ENCODE peak calls at places on chromosomes 12 and 14, in six cellular contexts. F, E, N, G, V and Y are unnamed samples.

GRCh38 chr14:100406505-100407131 is 83.5 kb downstream of the SLC25A47 start:
- DNase-seq in V (peak; percentile 29), G (no peak), F (no peak), N (no peak), E (peak; percentile 32), Y (no peak)

GRCh38 chr14:71532349-71532748 is 399.9 kb upstream of the RGS6 start:
- DNase-seq in G (no peak), V (no peak), F (no peak), N (no peak), E (peak; percentile 36), Y (no peak)

GRCh38 chr14:102772781-102773570 is 4.3 kb upstream of the TRAF3 start:
- DNase-seq in G (peak; percentile 71), F (peak; percentile 89), V (peak; percentile 54), E (no peak), N (no peak), Y (peak; percentile 92)

GRCh38 chr14:70785556-70785955 is 23.8 kb downstream of the MAP3K9 start:
- DNase-seq in E (no peak), F (no peak), G (no peak), V (no peak), N (no peak), Y (no peak)

GRCh38 chr12:49542592-49543160 is 3.8 kb downstream of the KCNH3 start:
- DNase-seq in E (no peak), G (no peak), F (no peak), V (no peak), N (no peak), Y (no peak)

GRCh38 chr14:44778562-44778961 is 183.2 kb downstream of the KLHL28 start:
- DNase-seq in E (peak; percentile 90), F (no peak), V (peak; percentile 67), N (peak; percentile 37), G (no peak), Y (peak; percentile 82)

GRCh38 chr14:59275668-59276067 is 87.2 kb downstream of the DAAM1 start:
- DNase-seq in V (peak; percentile 69), G (no peak), N (no peak), E (peak; percentile 93), F (no peak), Y (no peak)

GRCh38 chr12:46803517-46803916 is 22.3 kb downstream of the SLC38A4 start:
- DNase-seq in E (no peak), G (no peak), F (no peak), N (no peak), V (no peak), Y (no peak)

DNA sequence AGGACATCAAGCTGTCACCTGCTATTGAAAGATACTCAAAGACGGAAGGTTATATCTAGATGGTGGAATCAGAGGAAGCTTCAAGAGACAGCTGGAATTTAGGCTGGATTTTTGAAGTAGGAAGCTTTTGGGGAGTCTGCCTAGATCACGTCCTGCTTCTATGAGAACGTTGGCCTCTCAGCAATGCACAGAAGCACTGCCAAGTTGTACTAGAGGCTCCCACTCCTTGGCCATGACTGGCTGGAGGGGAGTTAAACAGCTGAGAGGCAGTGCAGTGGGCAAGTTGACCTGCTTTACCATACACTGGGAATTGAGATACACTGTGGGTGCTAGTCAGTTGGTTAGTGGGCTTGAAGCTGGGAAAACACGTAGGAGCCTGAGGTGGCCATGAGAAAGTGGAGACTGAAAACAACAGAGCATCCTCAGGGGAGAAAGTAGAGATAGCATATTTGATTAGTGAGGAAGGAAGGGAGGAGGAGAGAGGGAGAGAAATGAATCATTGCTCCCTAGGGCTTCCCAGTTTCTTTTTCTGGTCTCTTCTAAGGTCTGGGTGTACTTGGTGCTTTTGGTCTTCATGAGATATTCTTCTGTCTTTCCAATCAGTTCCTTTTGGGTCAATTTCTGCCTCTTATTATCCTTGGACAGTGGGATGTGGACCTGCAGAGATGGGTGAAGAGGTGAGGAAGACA is 110.8 kb downstream of the EMP1 start:
- DNase-seq in E (no peak), G (no peak), N (no peak), F (no peak), V (no peak), Y (no peak)
- H2BK15ac ChIP-seq in E (no peak overlapping the region), G (no peak overlapping the region), N (no peak overlapping the region), F (no peak overlapping the region), V (no peak overlapping the region), Y (no peak overlapping the region)

GRCh38 chr14:75426332-75427125 is 1.3 kb upstream of the JDP2 start:
- DNase-seq in F (no peak), N (no peak), G (no peak), E (no peak), V (no peak), Y (no peak)
- H2AK5ac ChIP-seq in F (no peak overlapping the region), N (no peak overlapping the region), G (no peak overlapping the region), E (peak overlapping the region; percentile 72), V (no peak overlapping the region), Y (no peak overlapping the region)

GRCh38 chr14:69574954-69575295 is 254 bp upstream of the CCDC177 start:
- DNase-seq in N (no peak), E (no peak), V (no peak), G (no peak), F (no peak), Y (no peak)
- H2BK15ac ChIP-seq in N (no peak overlapping the region), E (no peak overlapping the region), V (no peak overlapping the region), G (no peak overlapping the region), F (no peak overlapping the region), Y (no peak overlapping the region)

DNA sequence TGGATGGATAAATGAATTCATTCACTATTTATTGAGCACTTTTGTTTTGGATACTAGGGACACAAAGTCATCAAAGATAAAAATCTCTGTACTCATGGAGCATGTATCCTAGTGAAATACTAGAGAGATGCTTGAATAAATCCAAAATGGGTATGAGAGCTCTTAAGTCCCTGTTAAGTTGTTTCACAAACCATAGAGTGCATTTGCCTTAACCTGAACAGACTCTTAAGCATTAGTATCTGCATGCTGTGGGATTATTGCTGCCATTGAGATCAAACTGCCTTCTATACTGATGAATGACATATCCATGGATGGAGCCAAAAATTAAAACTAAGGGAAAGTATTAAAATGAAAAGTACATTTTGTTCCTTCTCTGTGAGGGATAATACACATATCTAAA is 206.5 kb upstream of the KRR1 start:
- DNase-seq in N (no peak), F (no peak), G (no peak), E (no peak), V (no peak), Y (no peak)
- H2AK5ac ChIP-seq in N (no peak overlapping the region), F (no peak overlapping the region), G (no peak overlapping the region), E (no peak overlapping the region), V (no peak overlapping the region), Y (no peak overlapping the region)

GRCh38 chr12:76532520-76532919 is 27.1 kb downstream of the OSBPL8 start:
- DNase-seq in V (no peak), G (no peak), F (no peak), E (no peak), N (no peak), Y (no peak)

GRCh38 chr12:76533331-76533730 is 26.2 kb downstream of the OSBPL8 start:
- DNase-seq in V (peak; percentile 84), G (no peak), F (no peak), E (no peak), N (no peak), Y (peak; percentile 67)

GRCh38 chr12:76537923-76538322 is 21.6 kb downstream of the OSBPL8 start:
- DNase-seq in F (no peak), N (no peak), V (no peak), E (no peak), G (no peak), Y (no peak)

GRCh38 chr12:76536546-76536945 is 23.0 kb downstream of the OSBPL8 start:
- DNase-seq in E (no peak), N (no peak), F (no peak), V (no peak), G (no peak), Y (no peak)

DNA sequence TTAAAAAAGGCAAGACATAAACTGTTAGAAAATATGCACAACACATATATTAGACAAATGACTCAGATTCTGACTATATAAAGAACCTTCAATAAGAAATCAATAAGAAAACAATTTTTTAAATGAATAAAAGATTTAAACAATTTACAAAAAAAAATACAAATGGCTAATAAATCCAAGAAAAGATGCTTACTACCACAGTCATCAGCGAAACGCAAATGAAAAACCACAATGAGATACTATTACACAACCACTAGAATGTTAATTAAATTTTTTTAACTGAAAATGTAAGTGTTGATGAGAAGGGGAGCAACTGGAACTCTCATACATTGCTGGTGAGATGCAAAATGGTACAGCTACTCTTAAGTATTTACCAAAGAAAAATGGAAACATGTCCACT is 24.4 kb downstream of the OSBPL8 start:
- DNase-seq in F (no peak), V (no peak), E (no peak), N (no peak), G (no peak), Y (no peak)
- H2BK15ac ChIP-seq in F (no peak overlapping the region), V (no peak overlapping the region), E (no peak overlapping the region), N (no peak overlapping the region), G (no peak overlapping the region), Y (no peak overlapping the region)

GRCh38 chr12:67892289-67892688 is 97.0 kb upstream of the IFNG-AS1 start:
- DNase-seq in G (no peak), E (no peak), F (no peak), N (no peak), V (no peak), Y (no peak)
- H2AK5ac ChIP-seq in G (no peak overlapping the region), E (no peak overlapping the region), F (no peak overlapping the region), N (no peak overlapping the region), V (no peak overlapping the region), Y (no peak overlapping the region)

GRCh38 chr12:112525426-112525809 is 106.7 kb downstream of the PTPN11 start:
- DNase-seq in G (no peak), V (no peak), F (no peak), E (no peak), N (no peak), Y (no peak)
- H2BK15ac ChIP-seq in G (no peak overlapping the region), V (no peak overlapping the region), F (no peak overlapping the region), E (no peak overlapping the region), N (no peak overlapping the region), Y (no peak overlapping the region)

GRCh38 chr12:118271199-118271598 is 101.5 kb downstream of the TAOK3 start:
- DNase-seq in E (no peak), N (no peak), V (no peak), G (no peak), F (no peak), Y (no peak)
- H2AK5ac ChIP-seq in E (no peak overlapping the region), N (no peak overlapping the region), V (no peak overlapping the region), G (no peak overlapping the region), F (no peak overlapping the region), Y (no peak overlapping the region)